ENCODE peak calls at places on chromosome 18, in ten cellular contexts. X is heart left ventricle, A is neural crest cell, V is cardiac fibroblast, B is NAMALWA, K is EH, R is iPS-NIHi11, L is HFFc6, N is breast epithelium, F is kidney tubule cell. M is an unnamed sample.
A peak's percentile ranks its signal among the peaks of the same experiment; 100 is the strongest.

GRCh38 chr18:77123313-77124231 is 9.0 kb downstream of the MBP start:
- DNase-seq in K (no peak), A (no peak), F (no peak), B (no peak), R (no peak), L (no peak), X (no peak), N (no peak), V (no peak), M (peak; percentile 24)

GRCh38 chr18:35635171-35635570 is 53.6 kb downstream of the GALNT1 start:
- DNase-seq in A (no peak), B (no peak), L (peak; percentile 58), N (no peak), K (peak; percentile 73), F (peak; percentile 97), R (no peak), X (no peak), V (no peak), M (no peak)

GRCh38 chr18:36583155-36583745 is 245.6 kb downstream of the TPGS2 start:
- DNase-seq in L (no peak), V (no peak), B (no peak), X (no peak), N (no peak), K (no peak), R (peak; percentile 83), F (peak; percentile 65), A (peak; percentile 23), M (no peak)

GRCh38 chr18:5584751-5585417 is 41.1 kb upstream of the EPB41L3 start:
- DNase-seq in V (peak; percentile 35), A (no peak), F (peak; percentile 76), L (no peak), N (no peak), X (no peak), R (no peak), B (no peak), K (peak; percentile 33), M (no peak)

GRCh38 chr18:3411854-3412268 is 38.1 kb upstream of the TGIF1 start:
- DNase-seq in R (no peak), B (no peak), X (no peak), V (peak; percentile 19), N (no peak), K (peak; percentile 7), F (peak; percentile 13), L (no peak), A (no peak), M (peak; percentile 89)

GRCh38 chr18:48186861-48187260 is 222.3 kb downstream of the ZBTB7C start:
- DNase-seq in K (no peak), F (no peak), B (no peak), R (no peak), N (no peak), V (no peak), A (no peak), L (no peak), X (no peak), M (no peak)

GRCh38 chr18:23838801-23839366 is 149.6 kb downstream of the LAMA3 start:
- DNase-seq in R (no peak), F (peak; percentile 70), L (peak; percentile 79), A (no peak), N (no peak), B (no peak), K (peak; percentile 93), V (peak; percentile 16), X (no peak), M (no peak)

GRCh38 chr18:27861539-27861938 is 315.4 kb downstream of the CDH2 start:
- DNase-seq in F (no peak), X (no peak), N (no peak), V (no peak), A (no peak), L (no peak), B (no peak), K (no peak), R (peak; percentile 14), M (no peak)

GRCh38 chr18:14189858-14190257 is 57.6 kb upstream of the ZNF519 start:
- DNase-seq in V (peak; percentile 10), N (no peak), L (peak; percentile 2), K (peak; percentile 0), R (no peak), X (no peak), B (no peak), A (no peak), F (peak; percentile 92), M (no peak)

GRCh38 chr18:3455938-3456685 is 6.1 kb downstream of the TGIF1 start:
- DNase-seq in A (no peak), X (no peak), V (peak; percentile 57), R (no peak), B (no peak), K (peak; percentile 77), F (peak; percentile 94), N (no peak), L (peak; percentile 58), M (no peak)

GRCh38 chr18:64692826-64693225 is 543.9 kb upstream of the LINC00305 start:
- DNase-seq in L (no peak), X (no peak), A (no peak), R (no peak), N (no peak), V (no peak), K (no peak), B (no peak), F (no peak), M (no peak)

GRCh38 chr18:44564922-44565321 is 115.8 kb upstream of the SETBP1 start:
- DNase-seq in N (no peak), A (no peak), F (peak; percentile 43), B (no peak), V (peak; percentile 68), R (peak; percentile 18), K (peak; percentile 75), L (peak; percentile 48), X (no peak), M (no peak)

M was measured in left lung.